ENCODE peak calls at places on chromosomes 11 and 22, in six cellular contexts. D is breast epithelium; F is stimulated activated CD4-positive, alpha-beta T cell treated with anti-CD3 and anti-CD28 coated beads, Interleukin-2, amount 100 ng/mL, for 48 hours; I is GM12865; E is NCI-H2107; N is GM19239. P is an unnamed sample.

GRCh38 chr22:32385681-32386080 is 26.4 kb downstream of the RTCB start:
- DNase-seq in D (no peak), F (no peak), I (no peak), E (no peak), N (no peak), P (no peak)

GRCh38 chr11:129317564-129317963 is 58.1 kb upstream of the BARX2 start:
- DNase-seq in D (no peak), F (no peak), I (no peak), E (no peak), N (no peak), P (no peak)

GRCh38 chr11:34395916-34396555 is 38.2 kb upstream of the ABTB2 start:
- DNase-seq in D (no peak), F (no peak), I (no peak), E (no peak), N (no peak), P (no peak)

GRCh38 chr11:13897606-13898276 is 64.8 kb upstream of the SPON1 start:
- DNase-seq in D (no peak), F (no peak), I (no peak), E (no peak), N (no peak), P (no peak)

GRCh38 chr22:30212363-30212995 is 34.1 kb downstream of the LIF start:
- DNase-seq in D (peak), F (no peak), I (no peak), E (no peak), N (no peak), P (peak)

GRCh38 chr22:37196539-37197450 is 8.7 kb upstream of the C1QTNF6 start:
- DNase-seq in D (peak), F (no peak), I (no peak), E (no peak), N (no peak), P (no peak)

GRCh38 chr22:22372063-22372462 is 127.5 kb downstream of the VPREB1 start:
- DNase-seq in D (no peak), F (no peak), I (no peak), E (no peak), N (no peak), P (no peak)

GRCh38 chr11:69526453-69526810 is 45.0 kb downstream of the LINC01488 start:
- DNase-seq in D (peak), F (no peak), I (no peak), E (no peak), N (no peak), P (no peak)

GRCh38 chr11:8296872-8297271 is 33.2 kb upstream of the LMO1 start:
- DNase-seq in D (no peak), F (no peak), I (no peak), E (no peak), N (no peak), P (no peak)

GRCh38 chr22:34380532-34380931 is 460.3 kb upstream of the LARGE1 start:
- DNase-seq in D (no peak), F (no peak), I (no peak), E (no peak), N (no peak), P (no peak)

GRCh38 chr11:85076535-85077330 is 550.4 kb downstream of the DLG2 start:
- DNase-seq in D (no peak), F (no peak), I (no peak), E (no peak), N (no peak), P (no peak)

GRCh38 chr11:115873813-115874212 is 369.6 kb upstream of the CADM1 start:
- DNase-seq in D (no peak), F (no peak), I (peak), E (no peak), N (no peak), P (peak)

GRCh38 chr11:8038811-8039529 is 42.0 kb upstream of the TUB start:
- DNase-seq in D (no peak), F (no peak), I (no peak), E (no peak), N (no peak), P (no peak)

GRCh38 chr22:49094858-49095257 is 732.8 kb downstream of the BRD1 start:
- DNase-seq in D (no peak), F (no peak), I (no peak), E (no peak), N (no peak), P (no peak)

GRCh38 chr11:94519478-94520084 is 7.3 kb downstream of the C11orf97 start:
- DNase-seq in D (no peak), F (no peak), I (peak), E (no peak), N (no peak), P (peak)

GRCh38 chr11:9922806-9923205 is 258.9 kb downstream of the SWAP70 start:
- DNase-seq in D (no peak), F (no peak), I (no peak), E (no peak), N (no peak), P (no peak)

GRCh38 chr22:46070722-46071450 is 79.4 kb upstream of the PPARA start:
- DNase-seq in D (peak), F (peak), I (peak), E (no peak), N (peak), P (peak)

GRCh38 chr11:12179019-12179418 is 68.6 kb downstream of the MICAL2 start:
- DNase-seq in D (peak), F (no peak), I (no peak), E (no peak), N (no peak), P (no peak)

GRCh38 chr11:115523727-115524399 is 19.6 kb upstream of the CADM1 start:
- DNase-seq in D (no peak), F (no peak), I (no peak), E (no peak), N (no peak), P (no peak)

GRCh38 chr22:50483556-50483955 is 2.2 kb downstream of the ADM2 start:
- DNase-seq in D (no peak), F (no peak), I (no peak), E (no peak), N (no peak), P (no peak)

GRCh38 chr22:42862045-42862734 is 5.1 kb upstream of the ARFGAP3 start:
- DNase-seq in D (no peak), F (no peak), I (no peak), E (no peak), N (no peak), P (no peak)

GRCh38 chr11:132054822-132055221 is 684.4 kb downstream of the NTM start:
- DNase-seq in D (no peak), F (no peak), I (no peak), E (no peak), N (no peak), P (no peak)

GRCh38 chr11:2142762-2143202 is 3.6 kb upstream of the IGF2 start:
- DNase-seq in D (no peak), F (peak), I (peak), E (no peak), N (no peak), P (no peak)

GRCh38 chr11:122108192-122108799 is 7.7 kb downstream of the BLID start:
- DNase-seq in D (no peak), F (peak), I (peak), E (no peak), N (peak), P (peak)

GRCh38 chr22:44372611-44373010 is 59.9 kb upstream of the SHISAL1 start:
- DNase-seq in D (no peak), F (no peak), I (no peak), E (no peak), N (no peak), P (no peak)

GRCh38 chr11:126440792-126441514 is 85.5 kb downstream of the ST3GAL4 start:
- DNase-seq in D (peak), F (peak), I (peak), E (peak), N (peak), P (peak)

GRCh38 chr22:39527481-39527961 is 5.0 kb downstream of the RPS19BP1 start:
- DNase-seq in D (no peak), F (no peak), I (peak), E (no peak), N (no peak), P (no peak)

GRCh38 chr11:34558211-34558610 is 44.6 kb upstream of the ELF5 start:
- DNase-seq in D (no peak), F (no peak), I (no peak), E (no peak), N (no peak), P (no peak)